ENCODE peak calls at places on chromosome 9, in five cellular contexts. Q is adrenal gland, B is endodermal cell, M is fibroblast of lung, W is stomach. K is an unnamed sample.
A peak's percentile ranks its signal among the peaks of the same experiment; 100 is the strongest.

GRCh38 chr9:109238677-109239076 is 71.6 kb upstream of the FRRS1L start:
- DNase-seq in W (no peak), Q (no peak), M (no peak), B (no peak), K (no peak)

GRCh38 chr9:15146121-15146820 is 160.7 kb downstream of the TTC39B start:
- DNase-seq in M (no peak), W (no peak), B (no peak), Q (no peak), K (no peak)

GRCh38 chr9:34332370-34332964 is 3.1 kb downstream of the NUDT2 start:
- DNase-seq in M (peak; percentile 52), Q (no peak), W (no peak), B (no peak), K (peak; percentile 84)

GRCh38 chr9:107983191-107983603 is 493.6 kb upstream of the KLF4 start:
- DNase-seq in Q (no peak), B (no peak), W (no peak), M (peak; percentile 72), K (peak; percentile 79)

GRCh38 chr9:126893079-126893478 is 21.5 kb upstream of the RALGPS1 start:
- DNase-seq in B (no peak), M (peak; percentile 21), Q (no peak), W (no peak), K (no peak)

GRCh38 chr9:27371382-27371781 is 74.4 kb upstream of the EQTN start:
- DNase-seq in B (no peak), Q (no peak), W (peak; percentile 76), M (no peak), K (no peak)

GRCh38 chr9:110320651-110321050 is 17.0 kb downstream of the TXNDC8 start:
- DNase-seq in B (no peak), M (no peak), W (no peak), Q (no peak), K (no peak)

GRCh38 chr9:125953314-125954019 is 206.3 kb downstream of the PBX3 start:
- DNase-seq in W (no peak), B (no peak), M (no peak), Q (no peak), K (no peak)

GRCh38 chr9:28329323-28329722 is 756.0 kb upstream of the C9orf72 start:
- DNase-seq in M (no peak), Q (no peak), W (no peak), B (no peak), K (no peak)

GRCh38 chr9:87160148-87161107 is 213.1 kb upstream of the GAS1 start:
- DNase-seq in W (no peak), Q (no peak), B (no peak), M (peak; percentile 25), K (no peak)

GRCh38 chr9:82090041-82090440 is 101.5 kb downstream of the SPATA31D1 start:
- DNase-seq in W (no peak), M (no peak), Q (no peak), B (no peak), K (no peak)

GRCh38 chr9:82091100-82091499 is 102.5 kb downstream of the SPATA31D1 start:
- DNase-seq in M (no peak), W (no peak), B (no peak), Q (no peak), K (no peak)

GRCh38 chr9:82091610-82092009 is 103.0 kb downstream of the SPATA31D1 start:
- DNase-seq in B (no peak), Q (no peak), M (no peak), W (no peak), K (no peak)

DNA sequence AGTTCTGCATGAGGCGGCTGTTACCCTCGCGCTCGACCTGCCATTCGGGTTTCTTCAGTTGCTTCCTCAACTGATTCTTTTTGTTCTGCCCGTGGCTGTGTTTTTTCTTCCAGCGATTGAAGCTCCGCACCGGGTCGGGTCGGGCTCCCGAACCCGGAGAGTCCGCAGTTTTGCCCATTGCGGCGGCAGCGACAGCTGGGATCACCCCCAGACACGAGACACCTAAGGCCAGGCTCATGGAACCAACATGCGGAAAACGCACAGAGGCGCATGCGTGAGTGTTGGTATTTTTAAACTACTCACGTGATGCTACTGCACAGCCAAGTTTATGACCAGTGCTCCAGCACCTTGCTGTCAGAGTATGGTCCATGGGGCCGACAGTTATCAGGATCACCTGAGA is 100.0 kb downstream of the SPATA31D1 start:
- DNase-seq in Q (no peak), B (no peak), M (no peak), W (no peak), K (no peak)
- TF ChIP-seq CTCF in Q (no peak), B (no peak), M (no peak), W (no peak), K (no peak)

GRCh38 chr9:136723989-136724388 is 11.6 kb downstream of the DIPK1B start:
- DNase-seq in W (no peak), B (no peak), M (no peak), Q (no peak), K (peak; percentile 71)
- H3K36me3 ChIP-seq in W (peaks cover 56% of the 10 kb centered on the region), B (peaks cover 33% of the 10 kb centered on the region), M (peaks cover 26% of the 10 kb centered on the region), Q (peaks cover 41% of the 10 kb centered on the region), K (peaks cover 43% of the 10 kb centered on the region)

GRCh38 chr9:12424243-12424642 is 268.9 kb upstream of the TYRP1 start:
- DNase-seq in Q (no peak), B (no peak), M (no peak), W (no peak), K (no peak)

DNA sequence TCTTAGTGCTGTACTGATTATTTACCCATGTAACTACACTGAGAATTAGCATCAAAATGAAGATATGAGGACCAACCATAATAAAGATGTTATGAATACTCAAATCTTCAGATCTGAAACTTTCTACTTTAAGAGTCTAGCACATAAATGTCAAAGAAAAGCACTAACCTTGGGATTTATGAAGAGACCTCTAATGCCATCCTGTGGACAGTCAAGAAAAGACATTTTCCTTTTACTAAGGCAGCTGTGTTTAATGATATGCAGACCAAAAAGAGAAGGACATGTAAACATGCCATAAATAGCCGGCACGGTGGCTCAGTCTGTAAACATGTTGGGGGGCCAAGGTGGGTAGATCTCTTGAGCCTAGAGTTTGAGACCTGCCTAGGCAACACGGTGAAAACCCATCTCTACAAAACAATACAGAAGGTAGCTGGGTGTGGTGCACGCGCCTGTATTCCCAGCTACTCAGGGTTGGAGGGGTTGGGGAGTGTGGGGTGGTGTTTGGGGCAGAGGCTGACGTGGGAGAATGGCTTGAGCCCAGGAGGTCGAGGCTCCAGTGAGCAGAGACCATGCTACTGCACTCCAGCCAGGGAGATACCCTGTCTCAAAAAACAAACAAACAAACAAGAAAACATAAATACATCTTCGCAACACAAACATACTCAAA is 266.9 kb upstream of the TYRP1 start:
- DNase-seq in M (peak; percentile 5), B (peak; percentile 57), W (no peak), Q (no peak), K (no peak)
- TF ChIP-seq CTCF in M (no peak), B (peak; percentile 73), W (no peak), Q (no peak), K (no peak)

GRCh38 chr9:136448655-136449054 is 9.0 kb upstream of the INPP5E start:
- DNase-seq in W (no peak), B (no peak), Q (no peak), M (no peak), K (no peak)
- H3K36me3 ChIP-seq in W (peaks cover 100% of the 10 kb centered on the region), B (peaks cover 85% of the 10 kb centered on the region), Q (peaks cover 84% of the 10 kb centered on the region), M (peaks cover 31% of the 10 kb centered on the region), K (peaks cover 90% of the 10 kb centered on the region)

GRCh38 chr9:116166713-116167112 is 13.1 kb downstream of the PAPPA start:
- DNase-seq in B (no peak), Q (no peak), W (no peak), M (no peak), K (no peak)

GRCh38 chr9:116165912-116166311 is 12.3 kb downstream of the PAPPA start:
- DNase-seq in M (peak; percentile 54), W (no peak), B (no peak), Q (no peak), K (no peak)

GRCh38 chr9:116162241-116162781 is 8.7 kb downstream of the PAPPA start:
- DNase-seq in W (no peak), B (no peak), Q (no peak), M (no peak), K (no peak)

GRCh38 chr9:116160676-116161571 is 7.3 kb downstream of the PAPPA start:
- DNase-seq in Q (no peak), W (no peak), B (peak; percentile 49), M (no peak), K (no peak)

GRCh38 chr9:116163293-116164055 is 9.9 kb downstream of the PAPPA start:
- DNase-seq in B (peak; percentile 65), Q (no peak), W (no peak), M (no peak), K (no peak)
- TF ChIP-seq CTCF in B (peak; percentile 83), Q (peak; percentile 37), W (peak; percentile 22), M (no peak), K (peak; percentile 62)

DNA sequence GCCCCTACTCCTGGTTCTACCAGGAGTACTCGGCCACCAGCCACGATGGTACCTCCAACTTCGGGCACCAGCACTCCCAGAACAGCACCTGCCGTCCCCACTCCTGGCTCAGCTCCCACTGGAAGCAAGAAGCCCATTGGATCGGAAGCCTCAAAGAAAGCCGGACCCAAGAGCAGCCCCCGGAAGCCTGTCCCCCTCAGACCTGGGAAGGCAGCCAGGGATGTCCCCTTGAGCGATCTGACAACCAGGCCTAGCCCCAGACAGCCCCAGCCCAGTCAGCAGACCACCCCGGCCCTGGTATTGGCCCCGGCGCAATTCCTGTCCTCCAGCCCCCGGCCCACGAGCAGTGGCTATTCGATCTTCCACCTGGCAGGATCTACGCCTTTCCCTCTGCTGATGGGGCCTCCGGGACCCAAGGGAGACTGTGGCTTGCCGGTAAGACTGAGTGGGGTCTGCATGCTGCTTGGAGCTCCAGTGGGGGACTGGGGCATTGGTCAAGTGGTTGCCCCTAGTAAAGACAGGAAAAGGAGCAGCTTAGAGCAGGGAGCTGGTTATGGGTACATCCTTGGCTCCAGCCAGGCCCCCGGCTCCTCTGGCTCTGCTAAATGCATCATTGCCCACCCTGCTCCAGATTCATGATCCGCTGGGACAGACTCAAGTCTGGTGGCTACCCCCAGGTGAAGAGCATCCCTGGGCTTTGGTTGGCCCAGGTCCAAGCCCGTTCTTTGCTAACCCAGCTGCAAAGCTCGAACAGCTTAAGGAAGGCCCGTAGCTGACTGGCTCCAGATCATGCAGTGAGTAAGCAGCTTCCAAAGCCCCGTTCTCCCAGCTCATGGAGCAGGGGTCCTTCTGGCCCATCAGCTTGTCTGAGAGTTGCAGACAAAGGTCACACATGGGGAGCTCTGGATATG is 13.9 kb downstream of the COL27A1 start:
- DNase-seq in Q (no peak), B (no peak), M (peak; percentile 84), W (no peak), K (peak; percentile 95)
- H3K36me3 ChIP-seq in Q (no peaks in the 10 kb centered on the region), B (peaks cover 68% of the 10 kb centered on the region), M (peaks cover 2% of the 10 kb centered on the region), W (peaks cover 20% of the 10 kb centered on the region), K (peaks cover 8% of the 10 kb centered on the region)

GRCh38 chr9:91405343-91406077 is 18.1 kb downstream of the NFIL3 start:
- DNase-seq in W (no peak), B (no peak), M (no peak), Q (no peak), K (no peak)

GRCh38 chr9:91408475-91408874 is 15.2 kb downstream of the NFIL3 start:
- DNase-seq in Q (no peak), W (no peak), M (no peak), B (no peak), K (no peak)

GRCh38 chr9:91411096-91411771 is 12.4 kb downstream of the NFIL3 start:
- DNase-seq in B (no peak), W (no peak), M (no peak), Q (no peak), K (no peak)

GRCh38 chr9:91403665-91404543 is 19.7 kb downstream of the NFIL3 start:
- DNase-seq in B (no peak), M (no peak), Q (no peak), W (no peak), K (no peak)

GRCh38 chr9:91407580-91408275 is 15.9 kb downstream of the NFIL3 start:
- DNase-seq in W (no peak), M (no peak), Q (no peak), B (no peak), K (peak; percentile 58)
- TF ChIP-seq CTCF in W (no peak), M (no peak), Q (no peak), B (no peak), K (no peak)